ENCODE peak calls at places on chromosomes 11 and 22, in four cellular contexts. T is endothelial cell, H is lower lobe of right lung, W is GM13976. I is an unnamed sample.

GRCh38 chr11:11081273-11081672 is 223.4 kb upstream of the ZBED5 start:
- DNase-seq in T (no peak), H (no peak), W (no peak), I (no peak)

GRCh38 chr22:24002849-24003248 is 2.4 kb downstream of the GSTT4 start:
- DNase-seq in T (no peak), H (no peak), W (no peak), I (no peak)

GRCh38 chr22:40040927-40041326 is 46.2 kb downstream of the FAM83F start:
- DNase-seq in T (no peak), H (no peak), W (no peak), I (no peak)

GRCh38 chr22:45731041-45731797 is 59.6 kb downstream of the ATXN10 start:
- DNase-seq in T (no peak), H (no peak), W (no peak), I (no peak)

GRCh38 chr11:17790453-17790852 is 55.9 kb downstream of the KCNC1 start:
- DNase-seq in T (no peak), H (no peak), W (no peak), I (no peak)

GRCh38 chr11:54930930-54931329 is 224.3 kb downstream of the OR4A5 start:
- DNase-seq in T (no peak), H (no peak), W (no peak), I (no peak)

GRCh38 chr11:32615422-32615821 is 31.8 kb downstream of the EIF3M start:
- DNase-seq in T (no peak), H (no peak), W (peak; percentile 14), I (no peak)

GRCh38 chr11:104870910-104871309 is 27.4 kb downstream of the CASP12 start:
- DNase-seq in T (no peak), H (no peak), W (no peak), I (no peak)

GRCh38 chr11:60765355-60765754 is 8.7 kb downstream of the MS4A15 start:
- DNase-seq in T (no peak), H (no peak), W (no peak), I (no peak)

GRCh38 chr11:83480811-83481210 is 194.6 kb upstream of the CCDC90B start:
- DNase-seq in T (no peak), H (no peak), W (no peak), I (no peak)

GRCh38 chr11:8357891-8358566 is 94.4 kb upstream of the LMO1 start:
- DNase-seq in T (no peak), H (no peak), W (no peak), I (no peak)

DNA sequence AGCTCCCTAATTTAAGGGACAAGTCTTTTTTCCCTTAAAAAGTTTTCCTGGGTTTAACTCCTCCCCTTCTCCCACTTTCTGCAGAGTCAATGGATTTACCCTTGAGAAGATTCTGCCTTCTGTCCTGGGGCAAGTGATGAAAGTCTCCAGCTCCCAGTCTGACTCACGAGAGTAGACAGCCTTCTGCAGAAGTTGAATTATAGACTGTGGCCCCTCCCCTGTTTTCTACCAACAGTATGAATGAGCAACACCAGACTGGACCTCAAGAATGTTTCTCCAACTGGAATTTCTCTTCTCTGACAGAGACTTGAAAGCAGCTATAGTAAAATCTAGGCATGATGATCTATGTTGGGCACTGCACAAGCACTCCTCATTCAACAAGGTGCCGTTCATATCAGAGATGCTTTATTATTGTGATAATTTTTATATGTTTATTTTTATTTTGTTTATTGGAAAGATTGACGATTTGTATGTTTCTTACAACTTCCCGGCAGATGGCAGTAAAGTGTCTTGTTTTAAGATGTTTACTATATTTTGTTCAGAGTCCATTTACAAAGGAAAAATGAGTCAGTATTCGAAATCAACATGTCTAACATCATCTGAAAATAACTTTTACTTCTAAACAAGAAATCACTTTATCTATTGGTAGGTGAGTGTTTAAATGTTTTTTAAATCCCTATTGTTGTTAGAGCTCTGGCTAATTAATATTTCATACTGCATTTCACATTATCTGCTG is 56.6 kb downstream of the LMO2 start:
- DNase-seq in T (no peak), H (no peak), W (no peak), I (no peak)
- TF ChIP-seq CTCF in T (no peak), H (peak; percentile 19), W (no peak), I (no peak)

DNA sequence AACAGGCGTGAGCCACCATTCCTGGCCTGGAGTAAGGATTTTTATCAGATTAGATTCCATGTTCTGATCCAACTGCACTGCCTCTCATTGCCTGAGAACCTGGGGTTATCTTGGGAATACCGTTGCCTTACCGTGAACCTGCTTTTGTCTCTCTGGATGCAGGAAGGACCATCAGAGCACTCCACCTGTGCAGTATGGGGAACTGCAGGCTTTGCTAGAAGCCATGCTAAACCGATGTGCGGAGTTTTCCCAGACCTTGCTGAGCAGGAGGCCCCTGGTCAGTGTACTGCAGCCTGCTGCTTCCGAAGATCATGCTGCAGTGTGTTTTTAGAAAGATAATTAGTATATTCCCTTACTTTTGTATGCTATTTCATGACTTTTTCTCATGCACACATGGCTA is 43.6 kb downstream of the MEI1 start:
- DNase-seq in T (no peak), H (no peak), W (no peak), I (no peak)
- TF ChIP-seq CTCF in T (no peak), H (no peak), W (no peak), I (no peak)

DNA sequence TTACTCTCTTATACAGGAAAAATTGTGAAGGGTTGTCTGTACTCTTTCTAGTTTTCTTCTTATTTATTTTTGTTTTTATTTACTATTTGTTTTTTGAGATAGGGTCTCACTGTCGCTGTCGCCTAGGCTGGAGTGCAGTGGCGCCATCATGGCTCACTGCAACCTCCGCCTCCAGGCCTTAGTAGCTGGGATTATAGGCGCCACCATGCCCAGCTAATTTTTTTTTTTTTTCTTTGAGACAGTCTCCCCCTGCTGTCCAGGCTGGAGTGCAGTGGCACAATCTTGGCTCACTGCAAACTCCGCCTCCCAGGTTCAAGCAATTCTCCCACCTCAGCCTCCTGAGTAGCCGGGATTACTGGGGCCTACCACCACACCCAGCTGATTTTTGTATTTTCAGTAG is 18.4 kb downstream of the CUL5 start:
- DNase-seq in T (no peak), H (no peak), W (no peak), I (no peak)
- TF ChIP-seq CTCF in T (no peak), H (peak; percentile 13), W (no peak), I (peak; percentile 27)

GRCh38 chr11:13942908-13943505 is 19.5 kb upstream of the SPON1 start:
- DNase-seq in T (no peak), H (no peak), W (no peak), I (no peak)

GRCh38 chr11:13941790-13942189 is 20.7 kb upstream of the SPON1 start:
- DNase-seq in T (no peak), H (no peak), W (no peak), I (no peak)

GRCh38 chr11:13940611-13941256 is 21.8 kb upstream of the SPON1 start:
- DNase-seq in T (no peak), H (no peak), W (no peak), I (peak; percentile 33)

GRCh38 chr11:13944016-13944415 is 18.5 kb upstream of the SPON1 start:
- DNase-seq in T (no peak), H (no peak), W (no peak), I (no peak)

GRCh38 chr11:13939952-13940610 is 22.4 kb upstream of the SPON1 start:
- DNase-seq in T (no peak), H (no peak), W (no peak), I (no peak)
- TF ChIP-seq CTCF in T (no peak), H (no peak), W (no peak), I (no peak)

I was measured in activated CD8-positive, alpha-beta T cell treated with anti-CD3 and anti-CD28 coated beads for 36 hours.